ENCODE peak calls at places on chromosomes 1 and 21, in eight cellular contexts. One of them, this sample, is unnamed.

GRCh38 chr1:212797681-212798080 is 6.0 kb downstream of the TATDN3 start:
- DNase-seq in MM.1S: no peak
- DNase-seq in heart left ventricle: no peak
- DNase-seq in CD4-positive, alpha-beta memory T cell: no peak
- DNase-seq in endodermal cell: no peak
- DNase-seq in adrenal gland: no peak
- DNase-seq in CD4-positive, CD25-positive, alpha-beta regulatory T cell: no peak
- DNase-seq in heart right ventricle: no peak
- DNase-seq in this sample: no peak

GRCh38 chr1:24481843-24482610 is 20.6 kb upstream of the RCAN3 start:
- DNase-seq in heart left ventricle: no peak
- DNase-seq in endodermal cell: no peak
- DNase-seq in CD4-positive, alpha-beta memory T cell: peak; percentile 77
- DNase-seq in MM.1S: no peak
- DNase-seq in adrenal gland: no peak
- DNase-seq in CD4-positive, CD25-positive, alpha-beta regulatory T cell: peak; percentile 79
- DNase-seq in heart right ventricle: no peak
- DNase-seq in this sample: no peak

GRCh38 chr1:97668945-97669344 is 251.9 kb downstream of the DPYD start:
- DNase-seq in MM.1S: peak; percentile 26
- DNase-seq in adrenal gland: no peak
- DNase-seq in CD4-positive, CD25-positive, alpha-beta regulatory T cell: no peak
- DNase-seq in heart left ventricle: no peak
- DNase-seq in heart right ventricle: no peak
- DNase-seq in endodermal cell: no peak
- DNase-seq in CD4-positive, alpha-beta memory T cell: no peak
- DNase-seq in this sample: no peak

GRCh38 chr1:162903246-162903645 is 42.3 kb upstream of the CCDC190 start:
- DNase-seq in adrenal gland: no peak
- DNase-seq in CD4-positive, CD25-positive, alpha-beta regulatory T cell: no peak
- DNase-seq in endodermal cell: no peak
- DNase-seq in MM.1S: no peak
- DNase-seq in CD4-positive, alpha-beta memory T cell: no peak
- DNase-seq in heart left ventricle: no peak
- DNase-seq in heart right ventricle: no peak
- DNase-seq in this sample: no peak

GRCh38 chr1:240342251-240342625 is 250.6 kb downstream of the FMN2 start:
- DNase-seq in MM.1S: no peak
- DNase-seq in CD4-positive, CD25-positive, alpha-beta regulatory T cell: no peak
- DNase-seq in CD4-positive, alpha-beta memory T cell: no peak
- DNase-seq in adrenal gland: no peak
- DNase-seq in heart left ventricle: no peak
- DNase-seq in endodermal cell: no peak
- DNase-seq in heart right ventricle: no peak
- DNase-seq in this sample: no peak

GRCh38 chr1:210384625-210385024 is 55.9 kb downstream of the HHAT start:
- DNase-seq in MM.1S: no peak
- DNase-seq in heart left ventricle: no peak
- DNase-seq in heart right ventricle: no peak
- DNase-seq in CD4-positive, alpha-beta memory T cell: no peak
- DNase-seq in CD4-positive, CD25-positive, alpha-beta regulatory T cell: no peak
- DNase-seq in adrenal gland: no peak
- DNase-seq in endodermal cell: no peak
- DNase-seq in this sample: no peak

GRCh38 chr1:155761746-155762400 is 73.0 kb downstream of the DAP3 start:
- DNase-seq in MM.1S: no peak
- DNase-seq in CD4-positive, alpha-beta memory T cell: no peak
- DNase-seq in heart left ventricle: no peak
- DNase-seq in heart right ventricle: no peak
- DNase-seq in adrenal gland: no peak
- DNase-seq in endodermal cell: no peak
- DNase-seq in CD4-positive, CD25-positive, alpha-beta regulatory T cell: no peak
- DNase-seq in this sample: no peak

GRCh38 chr21:42039911-42040351 is 29.8 kb upstream of the ZBTB21 start:
- DNase-seq in endodermal cell: no peak
- DNase-seq in heart left ventricle: no peak
- DNase-seq in adrenal gland: peak; percentile 73
- DNase-seq in MM.1S: no peak
- DNase-seq in CD4-positive, alpha-beta memory T cell: no peak
- DNase-seq in heart right ventricle: peak; percentile 39
- DNase-seq in CD4-positive, CD25-positive, alpha-beta regulatory T cell: no peak
- DNase-seq in this sample: no peak

GRCh38 chr1:185537601-185538000 is 196.6 kb upstream of the HMCN1 start:
- DNase-seq in endodermal cell: no peak
- DNase-seq in MM.1S: no peak
- DNase-seq in heart left ventricle: no peak
- DNase-seq in adrenal gland: no peak
- DNase-seq in CD4-positive, CD25-positive, alpha-beta regulatory T cell: no peak
- DNase-seq in CD4-positive, alpha-beta memory T cell: no peak
- DNase-seq in heart right ventricle: no peak
- DNase-seq in this sample: no peak

GRCh38 chr1:206565973-206566372 is 46.3 kb downstream of the EIF2D start:
- DNase-seq in MM.1S: no peak
- DNase-seq in adrenal gland: no peak
- DNase-seq in endodermal cell: no peak
- DNase-seq in heart right ventricle: no peak
- DNase-seq in CD4-positive, alpha-beta memory T cell: no peak
- DNase-seq in CD4-positive, CD25-positive, alpha-beta regulatory T cell: no peak
- DNase-seq in heart left ventricle: no peak
- DNase-seq in this sample: no peak

GRCh38 chr1:204286841-204287387 is 72.8 kb downstream of the PLEKHA6 start:
- DNase-seq in CD4-positive, alpha-beta memory T cell: peak; percentile 57
- DNase-seq in endodermal cell: no peak
- DNase-seq in adrenal gland: no peak
- DNase-seq in CD4-positive, CD25-positive, alpha-beta regulatory T cell: peak; percentile 26
- DNase-seq in heart right ventricle: no peak
- DNase-seq in MM.1S: peak; percentile 92
- DNase-seq in heart left ventricle: peak; percentile 48
- DNase-seq in this sample: no peak

GRCh38 chr1:156711011-156711817 is 5.8 kb upstream of the CRABP2 start:
- DNase-seq in heart right ventricle: no peak
- DNase-seq in CD4-positive, CD25-positive, alpha-beta regulatory T cell: no peak
- DNase-seq in CD4-positive, alpha-beta memory T cell: no peak
- DNase-seq in adrenal gland: no peak
- DNase-seq in endodermal cell: peak; percentile 75
- DNase-seq in heart left ventricle: no peak
- DNase-seq in MM.1S: no peak
- DNase-seq in this sample: no peak

GRCh38 chr1:40861227-40862003 is 748 bp downstream of the CITED4 start:
- DNase-seq in CD4-positive, CD25-positive, alpha-beta regulatory T cell: peak; percentile 34
- DNase-seq in adrenal gland: peak; percentile 62
- DNase-seq in endodermal cell: peak; percentile 81
- DNase-seq in heart left ventricle: peak; percentile 48
- DNase-seq in MM.1S: no peak
- DNase-seq in CD4-positive, alpha-beta memory T cell: peak; percentile 42
- DNase-seq in heart right ventricle: peak; percentile 61
- DNase-seq in this sample: no peak

GRCh38 chr1:29271724-29272123 is 35.4 kb downstream of the PTPRU start:
- DNase-seq in MM.1S: no peak
- DNase-seq in CD4-positive, CD25-positive, alpha-beta regulatory T cell: no peak
- DNase-seq in heart right ventricle: peak; percentile 62
- DNase-seq in adrenal gland: peak; percentile 47
- DNase-seq in heart left ventricle: peak; percentile 62
- DNase-seq in endodermal cell: peak; percentile 94
- DNase-seq in CD4-positive, alpha-beta memory T cell: no peak
- DNase-seq in this sample: peak; percentile 84

GRCh38 chr1:40886318-40887011 is 24.3 kb upstream of the CITED4 start:
- DNase-seq in endodermal cell: no peak
- DNase-seq in MM.1S: no peak
- DNase-seq in heart right ventricle: no peak
- DNase-seq in CD4-positive, alpha-beta memory T cell: no peak
- DNase-seq in heart left ventricle: no peak
- DNase-seq in adrenal gland: no peak
- DNase-seq in CD4-positive, CD25-positive, alpha-beta regulatory T cell: no peak
- DNase-seq in this sample: no peak

GRCh38 chr1:182668633-182669032 is 15.8 kb downstream of the RGS8 start:
- DNase-seq in CD4-positive, alpha-beta memory T cell: no peak
- DNase-seq in CD4-positive, CD25-positive, alpha-beta regulatory T cell: no peak
- DNase-seq in adrenal gland: no peak
- DNase-seq in endodermal cell: peak; percentile 53
- DNase-seq in MM.1S: no peak
- DNase-seq in heart left ventricle: no peak
- DNase-seq in heart right ventricle: no peak
- DNase-seq in this sample: no peak

GRCh38 chr1:184329962-184330868 is 56.6 kb upstream of the C1orf21 start:
- DNase-seq in heart left ventricle: peak; percentile 25
- DNase-seq in CD4-positive, CD25-positive, alpha-beta regulatory T cell: no peak
- DNase-seq in endodermal cell: no peak
- DNase-seq in adrenal gland: peak; percentile 28
- DNase-seq in CD4-positive, alpha-beta memory T cell: no peak
- DNase-seq in heart right ventricle: no peak
- DNase-seq in MM.1S: no peak
- DNase-seq in this sample: no peak

GRCh38 chr1:86811539-86811938 is 102.4 kb downstream of the SELENOF start:
- DNase-seq in heart left ventricle: no peak
- DNase-seq in heart right ventricle: no peak
- DNase-seq in CD4-positive, CD25-positive, alpha-beta regulatory T cell: no peak
- DNase-seq in CD4-positive, alpha-beta memory T cell: no peak
- DNase-seq in adrenal gland: no peak
- DNase-seq in MM.1S: no peak
- DNase-seq in endodermal cell: peak; percentile 79
- DNase-seq in this sample: no peak

GRCh38 chr1:85822696-85823095 is 114.5 kb upstream of the ZNHIT6 start:
- DNase-seq in CD4-positive, alpha-beta memory T cell: no peak
- DNase-seq in heart right ventricle: no peak
- DNase-seq in heart left ventricle: no peak
- DNase-seq in CD4-positive, CD25-positive, alpha-beta regulatory T cell: no peak
- DNase-seq in MM.1S: no peak
- DNase-seq in adrenal gland: no peak
- DNase-seq in endodermal cell: no peak
- DNase-seq in this sample: no peak

GRCh38 chr1:100378956-100379355 is 26.6 kb downstream of the CDC14A start:
- DNase-seq in heart left ventricle: no peak
- DNase-seq in CD4-positive, CD25-positive, alpha-beta regulatory T cell: no peak
- DNase-seq in endodermal cell: no peak
- DNase-seq in CD4-positive, alpha-beta memory T cell: no peak
- DNase-seq in heart right ventricle: no peak
- DNase-seq in MM.1S: no peak
- DNase-seq in adrenal gland: no peak
- DNase-seq in this sample: no peak

GRCh38 chr1:1627261-1627841 is 4.6 kb upstream of the MMP23B start:
- DNase-seq in endodermal cell: peak; percentile 50
- DNase-seq in heart left ventricle: no peak
- DNase-seq in heart right ventricle: no peak
- DNase-seq in CD4-positive, CD25-positive, alpha-beta regulatory T cell: no peak
- DNase-seq in MM.1S: no peak
- DNase-seq in adrenal gland: no peak
- DNase-seq in CD4-positive, alpha-beta memory T cell: no peak
- DNase-seq in this sample: no peak

GRCh38 chr21:45612096-45613019 is 31.2 kb upstream of the PCBP3 start:
- DNase-seq in heart right ventricle: no peak
- DNase-seq in CD4-positive, alpha-beta memory T cell: no peak
- DNase-seq in endodermal cell: peak; percentile 35
- DNase-seq in CD4-positive, CD25-positive, alpha-beta regulatory T cell: no peak
- DNase-seq in MM.1S: no peak
- DNase-seq in adrenal gland: no peak
- DNase-seq in heart left ventricle: no peak
- DNase-seq in this sample: peak; percentile 37

GRCh38 chr1:165284471-165284870 is 72.0 kb downstream of the LMX1A start:
- DNase-seq in heart left ventricle: no peak
- DNase-seq in CD4-positive, alpha-beta memory T cell: no peak
- DNase-seq in CD4-positive, CD25-positive, alpha-beta regulatory T cell: no peak
- DNase-seq in heart right ventricle: no peak
- DNase-seq in MM.1S: no peak
- DNase-seq in adrenal gland: no peak
- DNase-seq in endodermal cell: no peak
- DNase-seq in this sample: no peak

GRCh38 chr21:35025206-35026152 is 23.6 kb downstream of the RUNX1 start:
- DNase-seq in CD4-positive, alpha-beta memory T cell: no peak
- DNase-seq in heart right ventricle: no peak
- DNase-seq in heart left ventricle: no peak
- DNase-seq in CD4-positive, CD25-positive, alpha-beta regulatory T cell: no peak
- DNase-seq in adrenal gland: no peak
- DNase-seq in endodermal cell: peak; percentile 16
- DNase-seq in MM.1S: no peak
- DNase-seq in this sample: no peak
- H3K4me3 ChIP-seq in CD4-positive, alpha-beta memory T cell: peak overlapping the region; percentile 36
- H3K4me3 ChIP-seq in heart right ventricle: no peak overlapping the region
- H3K4me3 ChIP-seq in heart left ventricle: no peak overlapping the region
- H3K4me3 ChIP-seq in CD4-positive, CD25-positive, alpha-beta regulatory T cell: peak overlapping the region; percentile 85
- H3K4me3 ChIP-seq in adrenal gland: no peak overlapping the region
- H3K4me3 ChIP-seq in endodermal cell: no peak overlapping the region
- H3K4me3 ChIP-seq in MM.1S: peak overlapping the region; percentile 59
- H3K4me3 ChIP-seq in this sample: no peak overlapping the region

DNA sequence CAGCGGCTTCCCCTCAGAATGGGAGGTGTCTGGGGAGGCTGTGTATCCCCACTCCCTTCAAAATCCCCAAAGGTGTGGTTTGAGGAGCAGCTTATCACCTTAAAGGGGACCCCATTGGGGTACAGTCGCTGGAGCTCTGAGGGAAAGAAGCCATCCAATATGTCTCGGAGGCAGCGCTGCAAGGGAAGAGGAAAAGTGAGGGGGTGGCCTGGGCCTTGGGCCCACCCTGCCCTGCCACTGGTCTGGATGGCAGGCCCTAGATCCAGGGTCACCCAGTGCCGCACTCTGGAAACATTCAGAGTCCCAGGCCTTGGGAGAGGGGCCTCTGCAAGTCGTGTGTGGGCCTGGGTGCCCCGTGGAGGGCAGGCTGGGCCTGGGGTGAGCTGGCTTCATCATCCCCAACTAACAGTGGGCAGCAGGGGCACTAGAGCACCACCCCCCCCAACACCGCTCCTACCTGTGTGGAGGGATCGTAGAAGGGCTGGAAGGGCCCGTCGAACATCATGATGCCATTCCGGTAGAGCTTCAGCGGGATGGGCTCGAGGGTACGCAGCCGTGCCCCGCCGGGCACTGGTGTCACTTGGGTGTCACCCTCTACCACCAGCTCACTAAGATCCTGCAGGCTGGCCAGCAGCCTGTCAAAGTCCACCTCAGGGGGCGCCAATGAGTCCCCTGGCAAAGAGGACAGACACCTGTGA is 5.6 kb downstream of the SH3BGRL3 start:
- DNase-seq in MM.1S: no peak
- DNase-seq in endodermal cell: peak; percentile 96
- DNase-seq in heart left ventricle: no peak
- DNase-seq in heart right ventricle: no peak
- DNase-seq in adrenal gland: no peak
- DNase-seq in CD4-positive, CD25-positive, alpha-beta regulatory T cell: no peak
- DNase-seq in CD4-positive, alpha-beta memory T cell: no peak
- DNase-seq in this sample: peak; percentile 57
- H3K4me1 ChIP-seq in MM.1S: peaks cover 34% of the 10 kb centered on the region
- H3K4me1 ChIP-seq in endodermal cell: peaks cover 11% of the 10 kb centered on the region
- H3K4me1 ChIP-seq in heart left ventricle: peaks cover 50% of the 10 kb centered on the region
- H3K4me1 ChIP-seq in heart right ventricle: peaks cover 80% of the 10 kb centered on the region
- H3K4me1 ChIP-seq in adrenal gland: no peaks in the 10 kb centered on the region
- H3K4me1 ChIP-seq in CD4-positive, CD25-positive, alpha-beta regulatory T cell: peaks cover 100% of the 10 kb centered on the region
- H3K4me1 ChIP-seq in CD4-positive, alpha-beta memory T cell: peaks cover 100% of the 10 kb centered on the region
- H3K4me1 ChIP-seq in this sample: peaks cover 32% of the 10 kb centered on the region

GRCh38 chr1:11412166-11412565 is 66.8 kb upstream of the DISP3 start:
- DNase-seq in MM.1S: no peak
- DNase-seq in adrenal gland: no peak
- DNase-seq in CD4-positive, CD25-positive, alpha-beta regulatory T cell: no peak
- DNase-seq in endodermal cell: no peak
- DNase-seq in CD4-positive, alpha-beta memory T cell: no peak
- DNase-seq in heart right ventricle: no peak
- DNase-seq in heart left ventricle: no peak
- DNase-seq in this sample: no peak
- H3K36me3 ChIP-seq in MM.1S: no peaks in the 10 kb centered on the region
- H3K36me3 ChIP-seq in adrenal gland: no peaks in the 10 kb centered on the region
- H3K36me3 ChIP-seq in CD4-positive, CD25-positive, alpha-beta regulatory T cell: no peaks in the 10 kb centered on the region
- H3K36me3 ChIP-seq in endodermal cell: no peaks in the 10 kb centered on the region
- H3K36me3 ChIP-seq in CD4-positive, alpha-beta memory T cell: no peaks in the 10 kb centered on the region
- H3K36me3 ChIP-seq in heart right ventricle: no peaks in the 10 kb centered on the region
- H3K36me3 ChIP-seq in heart left ventricle: no peaks in the 10 kb centered on the region
- H3K36me3 ChIP-seq in this sample: no peaks in the 10 kb centered on the region

GRCh38 chr1:161071886-161072371 is 2.2 kb upstream of the ARHGAP30 start:
- DNase-seq in endodermal cell: peak; percentile 90
- DNase-seq in adrenal gland: peak; percentile 65
- DNase-seq in heart left ventricle: peak; percentile 52
- DNase-seq in CD4-positive, alpha-beta memory T cell: peak; percentile 37
- DNase-seq in MM.1S: peak; percentile 74
- DNase-seq in CD4-positive, CD25-positive, alpha-beta regulatory T cell: peak; percentile 36
- DNase-seq in heart right ventricle: peak; percentile 54
- DNase-seq in this sample: peak; percentile 17
- H3K4me3 ChIP-seq in endodermal cell: no peak overlapping the region
- H3K4me3 ChIP-seq in adrenal gland: no peak overlapping the region
- H3K4me3 ChIP-seq in heart left ventricle: no peak overlapping the region
- H3K4me3 ChIP-seq in CD4-positive, alpha-beta memory T cell: no peak overlapping the region
- H3K4me3 ChIP-seq in MM.1S: no peak overlapping the region
- H3K4me3 ChIP-seq in CD4-positive, CD25-positive, alpha-beta regulatory T cell: no peak overlapping the region
- H3K4me3 ChIP-seq in heart right ventricle: no peak overlapping the region
- H3K4me3 ChIP-seq in this sample: no peak overlapping the region